ENCODE peak calls at places on chromosomes 5 and 9, in eight cellular contexts. One of them, this sample, is unnamed. For H3K4me1, the result is how much of the 10 kb centered on the place peaks cover.

GRCh38 chr9:120183615-120184014 is 396.4 kb downstream of the CDK5RAP2 start:
- DNase-seq in stomach: no peak
- DNase-seq in right cardiac atrium: no peak
- DNase-seq in keratinocyte: no peak
- DNase-seq in gastrocnemius medialis: no peak
- DNase-seq in A549: no peak
- DNase-seq in body of pancreas: no peak
- DNase-seq in A673: no peak
- DNase-seq in this sample: no peak

GRCh38 chr9:97567182-97567893 is 65.8 kb downstream of the TSTD2 start:
- DNase-seq in body of pancreas: no peak
- DNase-seq in A549: no peak
- DNase-seq in stomach: no peak
- DNase-seq in A673: no peak
- DNase-seq in keratinocyte: no peak
- DNase-seq in gastrocnemius medialis: peak
- DNase-seq in right cardiac atrium: no peak
- DNase-seq in this sample: no peak

GRCh38 chr9:134360897-134361296 is 34.6 kb downstream of the RXRA start:
- DNase-seq in A549: no peak
- DNase-seq in body of pancreas: peak
- DNase-seq in right cardiac atrium: peak
- DNase-seq in gastrocnemius medialis: no peak
- DNase-seq in A673: no peak
- DNase-seq in keratinocyte: no peak
- DNase-seq in stomach: peak
- DNase-seq in this sample: no peak

GRCh38 chr9:20603524-20604268 is 18.6 kb downstream of the MLLT3 start:
- DNase-seq in A673: peak
- DNase-seq in stomach: no peak
- DNase-seq in keratinocyte: no peak
- DNase-seq in gastrocnemius medialis: no peak
- DNase-seq in body of pancreas: no peak
- DNase-seq in right cardiac atrium: no peak
- DNase-seq in A549: no peak
- DNase-seq in this sample: no peak

GRCh38 chr9:70567511-70567910 is 153.1 kb upstream of the KLF9 start:
- DNase-seq in stomach: no peak
- DNase-seq in A549: no peak
- DNase-seq in body of pancreas: no peak
- DNase-seq in keratinocyte: no peak
- DNase-seq in gastrocnemius medialis: no peak
- DNase-seq in A673: no peak
- DNase-seq in right cardiac atrium: no peak
- DNase-seq in this sample: no peak

GRCh38 chr9:137168907-137169763 is 716 bp downstream of the LRRC26 start:
- DNase-seq in right cardiac atrium: peak
- DNase-seq in A673: peak
- DNase-seq in gastrocnemius medialis: no peak
- DNase-seq in stomach: peak
- DNase-seq in A549: peak
- DNase-seq in body of pancreas: peak
- DNase-seq in keratinocyte: no peak
- DNase-seq in this sample: no peak

GRCh38 chr5:74123928-74124327 is 497.9 kb downstream of the ARHGEF28 start:
- DNase-seq in right cardiac atrium: no peak
- DNase-seq in keratinocyte: no peak
- DNase-seq in body of pancreas: no peak
- DNase-seq in stomach: no peak
- DNase-seq in A673: no peak
- DNase-seq in A549: no peak
- DNase-seq in gastrocnemius medialis: no peak
- DNase-seq in this sample: no peak

GRCh38 chr5:66518753-66519152 is 77.4 kb upstream of the MAST4 start:
- DNase-seq in A549: no peak
- DNase-seq in gastrocnemius medialis: no peak
- DNase-seq in right cardiac atrium: no peak
- DNase-seq in body of pancreas: no peak
- DNase-seq in keratinocyte: peak
- DNase-seq in A673: no peak
- DNase-seq in stomach: no peak
- DNase-seq in this sample: no peak

GRCh38 chr9:119761737-119762136 is 392.5 kb upstream of the BRINP1 start:
- DNase-seq in A673: peak
- DNase-seq in right cardiac atrium: no peak
- DNase-seq in keratinocyte: no peak
- DNase-seq in A549: no peak
- DNase-seq in gastrocnemius medialis: no peak
- DNase-seq in stomach: no peak
- DNase-seq in body of pancreas: no peak
- DNase-seq in this sample: no peak

GRCh38 chr9:22210262-22210661 is 201.2 kb upstream of the CDKN2B start:
- DNase-seq in stomach: no peak
- DNase-seq in gastrocnemius medialis: no peak
- DNase-seq in A673: no peak
- DNase-seq in keratinocyte: no peak
- DNase-seq in A549: peak
- DNase-seq in body of pancreas: no peak
- DNase-seq in right cardiac atrium: no peak
- DNase-seq in this sample: no peak

GRCh38 chr9:131214931-131215330 is 61.4 kb downstream of the FAM78A start:
- DNase-seq in right cardiac atrium: no peak
- DNase-seq in gastrocnemius medialis: no peak
- DNase-seq in body of pancreas: no peak
- DNase-seq in A549: no peak
- DNase-seq in stomach: no peak
- DNase-seq in keratinocyte: no peak
- DNase-seq in A673: no peak
- DNase-seq in this sample: no peak

GRCh38 chr9:99108131-99108530 is 3.2 kb downstream of the TGFBR1 start:
- DNase-seq in A549: no peak
- DNase-seq in stomach: no peak
- DNase-seq in A673: no peak
- DNase-seq in right cardiac atrium: no peak
- DNase-seq in keratinocyte: no peak
- DNase-seq in gastrocnemius medialis: no peak
- DNase-seq in body of pancreas: no peak
- DNase-seq in this sample: no peak

GRCh38 chr5:54785729-54786548 is 199.5 kb downstream of the ESM1 start:
- DNase-seq in keratinocyte: no peak
- DNase-seq in A549: no peak
- DNase-seq in body of pancreas: no peak
- DNase-seq in A673: peak
- DNase-seq in gastrocnemius medialis: peak
- DNase-seq in right cardiac atrium: peak
- DNase-seq in stomach: no peak
- DNase-seq in this sample: peak

GRCh38 chr5:146079695-146080361 is 25.5 kb downstream of the PLAC8L1 start:
- DNase-seq in keratinocyte: peak
- DNase-seq in stomach: no peak
- DNase-seq in gastrocnemius medialis: no peak
- DNase-seq in A673: no peak
- DNase-seq in A549: no peak
- DNase-seq in body of pancreas: no peak
- DNase-seq in right cardiac atrium: no peak
- DNase-seq in this sample: no peak

GRCh38 chr5:124664287-124664686 is 82.2 kb downstream of the ZNF608 start:
- DNase-seq in body of pancreas: no peak
- DNase-seq in stomach: no peak
- DNase-seq in A549: no peak
- DNase-seq in right cardiac atrium: no peak
- DNase-seq in A673: no peak
- DNase-seq in gastrocnemius medialis: no peak
- DNase-seq in keratinocyte: no peak
- DNase-seq in this sample: no peak

GRCh38 chr5:124663101-124663506 is 83.3 kb downstream of the ZNF608 start:
- DNase-seq in A673: no peak
- DNase-seq in A549: no peak
- DNase-seq in stomach: no peak
- DNase-seq in gastrocnemius medialis: no peak
- DNase-seq in body of pancreas: no peak
- DNase-seq in right cardiac atrium: no peak
- DNase-seq in keratinocyte: no peak
- DNase-seq in this sample: no peak

GRCh38 chr5:124665625-124666024 is 80.8 kb downstream of the ZNF608 start:
- DNase-seq in stomach: no peak
- DNase-seq in A549: no peak
- DNase-seq in gastrocnemius medialis: no peak
- DNase-seq in right cardiac atrium: no peak
- DNase-seq in body of pancreas: no peak
- DNase-seq in A673: no peak
- DNase-seq in keratinocyte: no peak
- DNase-seq in this sample: no peak

GRCh38 chr5:124662261-124662781 is 84.1 kb downstream of the ZNF608 start:
- DNase-seq in stomach: no peak
- DNase-seq in gastrocnemius medialis: no peak
- DNase-seq in A673: no peak
- DNase-seq in keratinocyte: no peak
- DNase-seq in right cardiac atrium: no peak
- DNase-seq in body of pancreas: peak
- DNase-seq in A549: peak
- DNase-seq in this sample: no peak

DNA sequence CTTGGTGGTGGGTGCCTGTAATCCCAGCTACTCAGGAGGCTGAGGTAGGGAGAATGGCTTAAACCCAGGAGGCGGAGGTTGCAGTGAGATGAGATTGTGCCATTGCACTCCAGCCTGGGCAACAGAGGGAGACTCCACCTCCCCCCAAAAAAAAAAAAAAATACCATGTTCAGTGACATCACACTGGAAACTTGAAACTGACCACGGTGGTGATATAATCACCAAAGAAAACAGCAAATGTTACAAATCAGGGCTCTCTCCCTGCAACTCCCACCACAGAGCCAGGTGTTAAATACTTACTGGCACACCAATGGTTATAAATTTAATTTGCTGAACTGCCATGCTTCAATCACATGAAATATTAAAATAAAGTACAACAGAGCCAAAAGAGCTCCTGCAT is 81.4 kb downstream of the ZNF608 start:
- DNase-seq in body of pancreas: no peak
- DNase-seq in A549: no peak
- DNase-seq in keratinocyte: no peak
- DNase-seq in right cardiac atrium: no peak
- DNase-seq in stomach: no peak
- DNase-seq in gastrocnemius medialis: no peak
- DNase-seq in A673: no peak
- DNase-seq in this sample: no peak
- H3K4me1 ChIP-seq in body of pancreas: half or more
- H3K4me1 ChIP-seq in A549: under half
- H3K4me1 ChIP-seq in keratinocyte: under half
- H3K4me1 ChIP-seq in right cardiac atrium: under half
- H3K4me1 ChIP-seq in stomach: half or more
- H3K4me1 ChIP-seq in gastrocnemius medialis: half or more
- H3K4me1 ChIP-seq in A673: under half
- H3K4me1 ChIP-seq in this sample: under half

DNA sequence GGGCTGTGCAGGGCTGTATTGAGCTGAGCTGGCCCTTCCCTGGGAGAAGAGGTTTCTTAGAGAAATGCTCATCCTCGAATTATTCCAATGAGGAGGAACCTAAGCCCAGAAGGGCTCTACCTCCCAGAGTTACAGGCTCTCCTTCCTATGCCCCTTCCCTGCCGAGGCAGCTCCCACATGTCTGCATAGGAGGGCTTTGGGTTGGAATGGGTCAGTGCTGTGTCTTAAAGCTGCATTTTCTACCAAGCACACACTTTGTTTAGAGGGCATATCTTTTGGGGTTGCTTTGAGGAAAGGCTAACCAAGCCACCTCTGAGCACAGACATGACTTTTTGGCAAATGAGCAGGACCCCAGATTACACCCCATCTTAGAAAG is 9.1 kb downstream of the NEK6 start:
- DNase-seq in A673: no peak
- DNase-seq in stomach: no peak
- DNase-seq in right cardiac atrium: no peak
- DNase-seq in body of pancreas: no peak
- DNase-seq in gastrocnemius medialis: no peak
- DNase-seq in A549: no peak
- DNase-seq in keratinocyte: no peak
- DNase-seq in this sample: no peak
- H3K4me1 ChIP-seq in A673: under half
- H3K4me1 ChIP-seq in stomach: half or more
- H3K4me1 ChIP-seq in right cardiac atrium: under half
- H3K4me1 ChIP-seq in body of pancreas: half or more
- H3K4me1 ChIP-seq in gastrocnemius medialis: under half
- H3K4me1 ChIP-seq in A549: half or more
- H3K4me1 ChIP-seq in keratinocyte: under half
- H3K4me1 ChIP-seq in this sample: half or more

DNA sequence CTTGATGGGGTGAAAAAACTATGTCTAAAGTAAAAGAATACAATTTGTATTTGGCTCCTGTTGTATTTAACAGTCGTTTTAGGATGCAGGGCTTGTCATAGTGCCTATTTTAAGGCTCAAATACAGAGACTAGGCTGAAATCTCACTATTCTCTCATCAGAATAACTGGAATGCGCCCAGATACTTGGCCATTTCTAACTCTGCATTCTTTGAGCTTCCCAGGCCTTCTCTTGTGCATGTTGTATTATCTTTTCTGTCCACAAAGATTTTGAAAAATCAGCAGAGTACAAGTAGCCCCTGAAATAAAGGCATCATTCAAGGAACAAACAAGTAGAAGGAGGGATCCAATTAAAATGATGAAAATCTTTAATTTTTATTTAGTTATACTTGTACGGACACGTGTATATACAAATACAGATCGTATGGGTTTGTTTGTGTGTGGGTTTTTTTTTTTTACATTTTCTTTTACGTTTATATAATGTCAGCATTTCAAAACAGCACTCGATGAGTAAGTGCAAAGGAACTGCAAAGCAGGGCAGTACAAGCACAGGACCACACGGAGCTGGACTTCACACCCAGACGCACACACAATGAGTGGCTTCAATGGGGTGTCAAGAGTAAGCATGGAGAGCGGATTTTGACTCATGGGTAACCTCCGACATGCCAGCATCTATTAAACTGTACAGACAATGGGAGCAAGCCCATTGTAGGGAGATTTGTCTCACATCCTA is 294.0 kb downstream of the EFNA5 start:
- DNase-seq in right cardiac atrium: no peak
- DNase-seq in A673: no peak
- DNase-seq in keratinocyte: no peak
- DNase-seq in body of pancreas: no peak
- DNase-seq in stomach: no peak
- DNase-seq in gastrocnemius medialis: no peak
- DNase-seq in A549: peak
- DNase-seq in this sample: no peak
- H3K4me1 ChIP-seq in right cardiac atrium: under half
- H3K4me1 ChIP-seq in A673: under half
- H3K4me1 ChIP-seq in keratinocyte: under half
- H3K4me1 ChIP-seq in body of pancreas: under half
- H3K4me1 ChIP-seq in stomach: under half
- H3K4me1 ChIP-seq in gastrocnemius medialis: under half
- H3K4me1 ChIP-seq in A549: under half
- H3K4me1 ChIP-seq in this sample: under half

GRCh38 chr5:135383803-135384495 is 15.1 kb downstream of the MACROH2A1 start:
- DNase-seq in keratinocyte: no peak
- DNase-seq in body of pancreas: no peak
- DNase-seq in gastrocnemius medialis: no peak
- DNase-seq in A549: no peak
- DNase-seq in stomach: no peak
- DNase-seq in right cardiac atrium: no peak
- DNase-seq in A673: no peak
- DNase-seq in this sample: no peak
- H3K4me1 ChIP-seq in keratinocyte: half or more
- H3K4me1 ChIP-seq in body of pancreas: under half
- H3K4me1 ChIP-seq in gastrocnemius medialis: half or more
- H3K4me1 ChIP-seq in A549: under half
- H3K4me1 ChIP-seq in stomach: under half
- H3K4me1 ChIP-seq in right cardiac atrium: under half
- H3K4me1 ChIP-seq in A673: under half
- H3K4me1 ChIP-seq in this sample: under half

GRCh38 chr5:138459311-138459710 is 6.0 kb upstream of the EGR1 start:
- DNase-seq in A673: no peak
- DNase-seq in keratinocyte: no peak
- DNase-seq in stomach: peak
- DNase-seq in right cardiac atrium: peak
- DNase-seq in gastrocnemius medialis: no peak
- DNase-seq in body of pancreas: no peak
- DNase-seq in A549: no peak
- DNase-seq in this sample: no peak
- H3K4me1 ChIP-seq in A673: under half
- H3K4me1 ChIP-seq in keratinocyte: under half
- H3K4me1 ChIP-seq in stomach: under half
- H3K4me1 ChIP-seq in right cardiac atrium: under half
- H3K4me1 ChIP-seq in gastrocnemius medialis: under half
- H3K4me1 ChIP-seq in body of pancreas: under half
- H3K4me1 ChIP-seq in A549: under half
- H3K4me1 ChIP-seq in this sample: under half